ENCODE peak calls at places on chromosome 9, in four cellular contexts. X is mammary epithelial cell, Z is A549, M is ovary. O is an unnamed sample.

GRCh38 chr9:18606831-18607230 is 132.9 kb downstream of the ADAMTSL1 start:
- DNase-seq in X (no peak), Z (no peak), M (no peak), O (no peak)

GRCh38 chr9:70438341-70438924 is 24.0 kb upstream of the KLF9 start:
- DNase-seq in X (peak; percentile 63), Z (peak; percentile 32), M (peak; percentile 46), O (no peak)

GRCh38 chr9:107425110-107426025 is 64.2 kb downstream of the KLF4 start:
- DNase-seq in X (peak; percentile 38), Z (peak; percentile 48), M (peak; percentile 85), O (no peak)

GRCh38 chr9:135045264-135046155 is 42.0 kb upstream of the OLFM1 start:
- DNase-seq in X (no peak), Z (no peak), M (no peak), O (no peak)

GRCh38 chr9:131411719-131412681 is 18.1 kb downstream of the PRRC2B start:
- DNase-seq in X (no peak), Z (no peak), M (no peak), O (no peak)

GRCh38 chr9:131422241-131422792 is 28.4 kb downstream of the PRRC2B start:
- DNase-seq in X (peak; percentile 49), Z (no peak), M (no peak), O (no peak)

GRCh38 chr9:85212209-85212608 is 529.5 kb downstream of the AGTPBP1 start:
- DNase-seq in X (peak; percentile 94), Z (no peak), M (no peak), O (no peak)

GRCh38 chr9:15936316-15936869 is 383.6 kb downstream of the CCDC171 start:
- DNase-seq in X (no peak), Z (no peak), M (no peak), O (no peak)

GRCh38 chr9:9747787-9748186 is 865.0 kb downstream of the PTPRD start:
- DNase-seq in X (no peak), Z (no peak), M (no peak), O (no peak)

GRCh38 chr9:136192289-136193126 is 12.4 kb downstream of the LHX3 start:
- DNase-seq in X (no peak), Z (no peak), M (no peak), O (no peak)

GRCh38 chr9:136194540-136194939 is 10.4 kb downstream of the LHX3 start:
- DNase-seq in X (no peak), Z (no peak), M (no peak), O (no peak)

GRCh38 chr9:136191549-136192286 is 13.2 kb downstream of the LHX3 start:
- DNase-seq in X (no peak), Z (no peak), M (no peak), O (no peak)

GRCh38 chr9:136193891-136194279 is 11.0 kb downstream of the LHX3 start:
- DNase-seq in X (no peak), Z (no peak), M (no peak), O (no peak)

GRCh38 chr9:136193127-136193890 is 11.6 kb downstream of the LHX3 start:
- DNase-seq in X (no peak), Z (no peak), M (no peak), O (no peak)
- H3K27ac ChIP-seq in X (no peak overlapping the region), Z (no peak overlapping the region), M (no peak overlapping the region), O (no peak overlapping the region)

DNA sequence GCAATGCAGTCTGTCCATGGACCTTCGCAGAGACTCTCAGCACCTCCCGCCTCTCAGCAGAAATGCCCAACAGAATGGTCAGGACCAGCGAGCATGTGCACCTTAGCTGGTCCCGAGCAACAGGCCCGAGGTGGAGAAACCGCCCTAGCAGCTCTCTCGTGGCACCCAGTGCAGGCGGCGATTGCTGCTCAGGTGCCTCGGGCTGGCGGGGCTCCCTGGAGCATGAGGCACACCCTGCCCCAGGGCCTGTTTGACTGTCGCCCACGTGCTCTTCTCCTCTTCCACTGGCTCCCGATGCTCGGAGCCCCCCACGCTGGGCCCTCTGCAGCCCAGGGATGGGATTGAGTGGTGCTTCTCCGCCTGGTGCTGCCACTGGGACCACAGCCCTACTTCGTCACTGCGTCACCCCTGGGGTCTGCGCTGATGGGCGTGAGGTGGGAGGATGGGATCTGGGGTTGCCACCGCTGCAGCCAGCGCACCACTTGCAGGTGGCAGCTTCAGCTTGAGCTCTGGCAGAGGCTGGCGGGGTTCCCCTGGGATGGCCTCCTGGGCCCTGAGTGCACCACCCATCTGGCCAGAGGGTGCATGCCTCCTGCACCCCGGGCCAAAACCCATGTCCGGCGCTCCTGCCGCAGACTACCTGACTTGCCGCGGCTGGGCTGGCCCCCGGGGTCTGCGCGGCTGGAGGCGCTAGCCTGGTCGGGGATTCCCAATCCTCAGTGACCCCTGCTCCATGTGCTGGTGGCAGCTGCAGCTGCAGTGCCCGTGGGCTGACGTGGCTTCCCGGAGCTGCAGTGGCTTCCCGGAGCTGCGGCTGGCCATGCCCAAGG is 244.2 kb downstream of the FOXD4L6 start:
- DNase-seq in X (no peak), Z (no peak), M (no peak), O (no peak)
- H3K9me3 ChIP-seq in X (peaks cover 4% of the 10 kb centered on the region), Z (peaks cover 53% of the 10 kb centered on the region), M (peaks cover 18% of the 10 kb centered on the region), O (peaks cover 28% of the 10 kb centered on the region)

DNA sequence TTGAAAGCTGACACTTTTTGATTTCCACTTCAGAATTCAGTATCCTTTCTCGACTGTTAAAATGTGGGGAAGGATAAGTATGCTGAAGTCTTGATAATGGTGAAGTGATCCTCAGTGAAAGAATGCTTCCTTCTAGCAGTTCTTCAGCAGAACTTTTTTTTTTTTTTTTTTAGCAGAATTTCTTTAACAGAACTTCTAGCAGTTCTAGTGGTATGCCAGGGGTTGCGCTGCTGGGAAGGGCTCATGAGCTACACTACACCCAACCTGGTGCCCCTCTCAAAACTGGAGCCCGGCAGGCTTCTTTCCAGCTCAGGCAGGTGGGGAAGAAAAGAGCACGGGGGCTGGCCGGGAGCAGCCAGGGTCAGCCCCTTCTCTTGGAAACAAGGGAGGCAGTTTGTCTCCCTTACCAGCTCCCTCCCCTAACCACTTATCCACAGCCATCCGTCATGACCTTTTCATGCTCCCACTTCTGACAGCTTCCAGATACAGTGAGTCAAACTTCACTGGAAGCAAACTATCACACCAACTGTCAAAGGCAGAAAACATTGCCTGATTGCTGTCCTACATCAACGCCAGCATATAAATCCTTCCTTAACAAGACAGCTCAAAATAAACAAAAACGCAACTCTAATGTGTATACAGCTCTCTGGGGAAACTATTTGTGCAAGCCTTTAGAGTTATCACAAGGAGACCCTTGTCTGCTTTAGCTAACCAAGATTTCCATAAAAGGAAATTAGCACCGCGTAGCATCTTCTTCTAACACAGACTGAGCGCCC is 211.5 kb downstream of the GAPVD1 start:
- DNase-seq in X (no peak), Z (no peak), M (peak; percentile 63), O (peak; percentile 49)
- H3K4me3 ChIP-seq in X (no peak overlapping the region), Z (no peak overlapping the region), M (no peak overlapping the region), O (peak overlapping the region; percentile 0)

GRCh38 chr9:75138260-75139040 is 50.1 kb downstream of the OSTF1 start:
- DNase-seq in X (no peak), Z (no peak), M (no peak), O (no peak)

GRCh38 chr9:75146229-75146628 is 57.9 kb downstream of the OSTF1 start:
- DNase-seq in X (peak; percentile 69), Z (no peak), M (no peak), O (peak; percentile 4)

GRCh38 chr9:75140261-75140660 is 51.9 kb downstream of the OSTF1 start:
- DNase-seq in X (no peak), Z (no peak), M (no peak), O (no peak)

GRCh38 chr9:75139201-75139600 is 50.9 kb downstream of the OSTF1 start:
- DNase-seq in X (no peak), Z (no peak), M (no peak), O (no peak)

GRCh38 chr9:75142208-75142607 is 53.9 kb downstream of the OSTF1 start:
- DNase-seq in X (no peak), Z (no peak), M (no peak), O (no peak)
- H3K27ac ChIP-seq in X (no peak overlapping the region), Z (no peak overlapping the region), M (no peak overlapping the region), O (no peak overlapping the region)

GRCh38 chr9:23245067-23245466 is 581.0 kb downstream of the ELAVL2 start:
- DNase-seq in X (no peak), Z (no peak), M (no peak), O (no peak)
- H3K9me3 ChIP-seq in X (no peaks in the 10 kb centered on the region), Z (no peaks in the 10 kb centered on the region), M (peaks cover 7% of the 10 kb centered on the region), O (no peaks in the 10 kb centered on the region)

GRCh38 chr9:136802321-136802720 is 5.4 kb upstream of the RABL6 start:
- DNase-seq in X (no peak), Z (no peak), M (no peak), O (no peak)

GRCh38 chr9:136799854-136800657 is 3.9 kb downstream of the CCDC183 start:
- DNase-seq in X (peak; percentile 80), Z (peak; percentile 76), M (peak; percentile 84), O (no peak)

GRCh38 chr9:136796238-136796774 is at the start of gene CCDC183:
- DNase-seq in X (no peak), Z (no peak), M (no peak), O (no peak)

GRCh38 chr9:136798708-136799078 is 2.6 kb downstream of the CCDC183 start:
- DNase-seq in X (no peak), Z (no peak), M (no peak), O (no peak)

GRCh38 chr9:136799079-136799853 is 3.1 kb downstream of the CCDC183 start:
- DNase-seq in X (no peak), Z (no peak), M (no peak), O (no peak)
- H3K4me3 ChIP-seq in X (no peak overlapping the region), Z (peak overlapping the region; percentile 49), M (peak overlapping the region; percentile 35), O (no peak overlapping the region)

DNA sequence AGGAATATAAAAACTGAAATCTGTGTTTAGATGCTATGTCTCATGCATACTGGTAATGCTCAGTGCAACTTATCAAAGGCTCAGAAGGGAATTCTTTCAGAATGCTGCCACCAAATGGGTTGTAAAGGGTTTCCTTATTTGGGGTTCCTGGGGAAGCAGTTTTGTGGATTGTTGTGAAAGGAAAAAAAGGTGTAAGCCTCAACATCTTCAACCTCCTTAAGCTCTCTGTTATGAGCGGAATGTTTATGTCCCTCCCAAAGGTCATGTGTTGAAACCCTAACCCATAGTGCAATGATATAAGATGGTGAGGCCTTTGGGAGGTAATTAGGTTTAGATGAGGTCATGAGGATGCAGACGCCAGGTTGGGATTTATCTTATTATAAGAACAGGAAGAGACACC is 41.6 kb downstream of the GNA14 start:
- DNase-seq in X (no peak), Z (no peak), M (no peak), O (no peak)
- H3K27ac ChIP-seq in X (no peak overlapping the region), Z (no peak overlapping the region), M (no peak overlapping the region), O (no peak overlapping the region)

DNA sequence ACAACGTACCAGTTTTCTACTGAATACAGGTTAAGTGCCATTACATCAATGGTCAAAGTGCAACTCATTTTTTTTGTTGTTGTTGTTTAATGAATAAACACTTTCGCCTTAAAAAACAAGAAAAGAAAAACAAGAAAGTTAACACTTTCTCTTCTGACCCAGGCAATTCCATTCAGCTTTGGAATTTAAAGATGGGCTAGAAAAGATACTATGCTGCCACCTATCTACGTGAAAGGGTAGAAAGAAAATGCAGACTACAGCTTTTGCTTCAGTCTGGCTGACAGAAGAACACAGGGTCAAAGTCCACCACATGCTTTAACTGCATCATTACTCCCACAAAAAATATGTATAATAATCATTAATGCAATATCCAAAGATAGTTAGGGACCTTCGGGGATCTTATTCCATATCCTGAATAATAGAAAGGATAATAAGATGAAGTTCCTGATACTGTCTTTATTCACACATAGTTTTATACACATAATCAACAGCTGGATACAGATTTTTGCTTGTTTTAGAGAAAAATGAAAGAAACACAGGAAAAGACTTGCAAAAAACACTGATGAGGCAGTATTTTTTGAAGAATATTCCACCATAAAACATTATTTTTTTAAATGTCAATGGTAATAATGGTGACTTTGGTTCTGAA is 40.4 kb downstream of the ZDHHC21 start:
- DNase-seq in X (peak; percentile 3), Z (no peak), M (no peak), O (no peak)
- H3K9me3 ChIP-seq in X (no peaks in the 10 kb centered on the region), Z (peaks cover 31% of the 10 kb centered on the region), M (no peaks in the 10 kb centered on the region), O (no peaks in the 10 kb centered on the region)

GRCh38 chr9:128365525-128365924 is 5.6 kb upstream of the URM1 start:
- DNase-seq in X (no peak), Z (no peak), M (no peak), O (no peak)
- H3K4me3 ChIP-seq in X (no peak overlapping the region), Z (no peak overlapping the region), M (no peak overlapping the region), O (no peak overlapping the region)

O was measured in AG04450.